ENCODE peak calls at places on chromosomes 7 and 10, in ten cellular contexts. U, P, J, E, K, W, S, M, N and B are unnamed samples. For H3K36me3, the result is how much of the 10 kb centered on the place peaks cover.

GRCh38 chr7:34057136-34057535 is 151.8 kb downstream of the BMPER start:
- DNase-seq in K (no peak), S (no peak), J (no peak), M (no peak), W (no peak), E (no peak), U (no peak), P (no peak), N (no peak), B (no peak)

GRCh38 chr7:17144313-17144712 is 154.1 kb upstream of the AHR start:
- DNase-seq in U (no peak), S (no peak), N (no peak), E (no peak), K (peak), J (no peak), W (no peak), M (no peak), P (peak), B (no peak)

GRCh38 chr7:46658281-46658680 is 737.2 kb upstream of the IGFBP3 start:
- DNase-seq in K (no peak), N (no peak), E (no peak), P (no peak), J (no peak), W (no peak), M (no peak), S (no peak), U (no peak), B (no peak)

GRCh38 chr10:63414481-63415260 is 51.1 kb downstream of the JMJD1C start:
- DNase-seq in K (no peak), U (no peak), S (no peak), E (no peak), W (no peak), N (no peak), M (no peak), P (peak), J (no peak), B (no peak)

GRCh38 chr7:99232082-99232770 is 24.3 kb upstream of the KPNA7 start:
- DNase-seq in M (no peak), U (no peak), K (no peak), W (no peak), E (no peak), N (no peak), S (no peak), P (no peak), J (no peak), B (no peak)

GRCh38 chr10:116753759-116754158 is 11.4 kb upstream of the HSPA12A start:
- DNase-seq in W (no peak), E (no peak), U (no peak), N (no peak), P (peak), J (no peak), S (no peak), K (peak), M (no peak), B (no peak)

GRCh38 chr10:110081914-110082313 is 74.1 kb downstream of the ADD3 start:
- DNase-seq in J (peak), E (no peak), N (no peak), W (no peak), S (no peak), P (no peak), K (peak), M (no peak), U (no peak), B (no peak)

GRCh38 chr7:117110480-117111315 is 157.4 kb downstream of the ST7 start:
- DNase-seq in U (no peak), K (no peak), P (no peak), W (peak), J (no peak), S (peak), N (no peak), E (no peak), M (peak), B (no peak)

GRCh38 chr10:131933016-131933694 is 32.3 kb downstream of the PPP2R2D start:
- DNase-seq in S (no peak), M (peak), P (no peak), K (no peak), U (no peak), W (no peak), E (no peak), J (no peak), N (no peak), B (no peak)

GRCh38 chr10:31816318-31816717 is 112.3 kb downstream of the ARHGAP12 start:
- DNase-seq in P (peak), J (no peak), W (no peak), N (no peak), U (no peak), E (no peak), M (no peak), K (peak), S (no peak), B (no peak)

GRCh38 chr10:29895436-29895835 is 163.9 kb downstream of the JCAD start:
- DNase-seq in P (peak), U (no peak), S (peak), E (peak), N (peak), W (no peak), M (peak), K (peak), J (peak), B (peak)

GRCh38 chr10:76717141-76717540 is 920.5 kb downstream of the KCNMA1 start:
- DNase-seq in P (peak), W (no peak), U (no peak), M (no peak), E (no peak), S (no peak), N (no peak), K (peak), J (no peak), B (no peak)

GRCh38 chr10:110739811-110740271 is 95.7 kb downstream of the RBM20 start:
- DNase-seq in S (no peak), K (no peak), U (no peak), E (no peak), M (no peak), N (no peak), J (no peak), P (no peak), W (no peak), B (no peak)

GRCh38 chr10:70784476-70784875 is 701 bp downstream of the TBATA start:
- DNase-seq in J (no peak), P (peak), E (no peak), W (no peak), N (no peak), M (no peak), U (no peak), K (peak), S (peak), B (no peak)

GRCh38 chr10:70927221-70927943 is 39.0 kb upstream of the PCBD1 start:
- DNase-seq in W (no peak), M (no peak), S (peak), K (peak), E (no peak), P (peak), U (no peak), J (no peak), N (no peak), B (no peak)

GRCh38 chr10:116627386-116627933 is 6.7 kb downstream of the PNLIPRP2 start:
- DNase-seq in P (no peak), W (no peak), U (no peak), M (peak), E (peak), N (no peak), J (peak), K (peak), S (peak), B (no peak)

GRCh38 chr10:78250313-78251040 is 216.8 kb downstream of the RPS24 start:
- DNase-seq in J (peak), E (no peak), W (no peak), M (peak), K (no peak), S (no peak), U (no peak), N (no peak), P (no peak), B (no peak)

GRCh38 chr10:121838931-121839330 is 88.9 kb downstream of the ATE1 start:
- DNase-seq in K (no peak), W (no peak), S (no peak), U (no peak), N (no peak), P (no peak), M (no peak), J (no peak), E (no peak), B (no peak)

GRCh38 chr10:23412223-23412622 is 26.7 kb upstream of the OTUD1 start:
- DNase-seq in N (no peak), P (peak), M (no peak), K (peak), S (no peak), W (peak), E (no peak), U (no peak), J (no peak), B (no peak)

GRCh38 chr10:46297406-46298204 is 10.8 kb downstream of the ANTXRL start:
- DNase-seq in E (no peak), K (no peak), W (no peak), M (no peak), S (no peak), N (no peak), U (peak), J (no peak), P (no peak), B (no peak)

GRCh38 chr10:29120216-29120615 is 168.7 kb upstream of the LYZL1 start:
- DNase-seq in W (no peak), J (no peak), S (no peak), E (no peak), U (no peak), M (no peak), N (no peak), P (peak), K (peak), B (no peak)

GRCh38 chr7:27092753-27093097 is 3.1 kb downstream of the HOXA1 start:
- DNase-seq in M (no peak), S (no peak), P (no peak), E (no peak), J (no peak), U (no peak), N (no peak), K (no peak), W (no peak), B (no peak)

GRCh38 chr7:37916017-37916672 is 472 bp downstream of the SFRP4 start:
- DNase-seq in J (peak), E (peak), S (peak), P (no peak), W (peak), M (peak), K (peak), U (no peak), N (no peak), B (peak)

GRCh38 chr7:114921636-114922150 is at the start of gene MDFIC:
- DNase-seq in U (no peak), S (peak), N (no peak), J (peak), E (peak), W (no peak), P (no peak), K (peak), M (peak), B (peak)

GRCh38 chr7:143391462-143392404 is 10.6 kb downstream of the ZYX start:
- DNase-seq in W (no peak), E (no peak), P (peak), S (no peak), M (peak), J (peak), N (no peak), K (peak), U (no peak), B (peak)

GRCh38 chr7:152313879-152314604 is 121.8 kb downstream of the KMT2C start:
- DNase-seq in E (peak), W (no peak), K (peak), N (no peak), U (no peak), M (peak), J (peak), P (peak), S (peak), B (no peak)

GRCh38 chr7:152307902-152308301 is 127.9 kb downstream of the KMT2C start:
- DNase-seq in K (no peak), M (no peak), J (no peak), W (no peak), P (no peak), U (no peak), N (no peak), S (no peak), E (no peak), B (no peak)

GRCh38 chr7:152313217-152313616 is 122.6 kb downstream of the KMT2C start:
- DNase-seq in S (no peak), K (no peak), M (no peak), N (no peak), J (no peak), P (no peak), E (no peak), U (no peak), W (no peak), B (no peak)

GRCh38 chr7:152315845-152316244 is 120.0 kb downstream of the KMT2C start:
- DNase-seq in M (no peak), J (no peak), K (no peak), E (no peak), S (no peak), W (no peak), P (no peak), N (no peak), U (no peak), B (no peak)

DNA sequence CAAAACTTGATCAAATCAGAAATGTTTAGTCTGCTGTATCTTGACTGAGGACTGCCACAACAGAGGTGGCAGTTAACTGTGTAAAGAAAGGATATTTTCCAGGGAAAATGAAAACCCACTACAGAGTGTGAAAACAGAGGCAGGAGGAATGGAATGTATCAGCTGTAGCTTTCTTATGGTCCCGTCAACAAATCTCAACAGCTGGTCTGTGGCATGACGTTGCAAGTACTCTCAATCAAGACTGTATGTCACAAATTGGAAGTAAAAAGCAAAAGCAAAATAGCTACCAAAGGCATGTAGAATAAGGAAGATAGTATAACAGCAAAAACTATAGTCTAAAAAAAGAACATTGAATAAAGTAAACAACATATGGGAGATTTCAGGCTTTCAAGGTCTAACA is 123.5 kb downstream of the KMT2C start:
- DNase-seq in S (no peak), N (no peak), U (no peak), K (peak), W (no peak), J (peak), E (no peak), P (peak), M (no peak), B (no peak)
- H3K36me3 ChIP-seq in S (under half), N (under half), U (under half), K (under half), W (under half), J (under half), E (under half), P (under half), M (under half), B (under half)

DNA sequence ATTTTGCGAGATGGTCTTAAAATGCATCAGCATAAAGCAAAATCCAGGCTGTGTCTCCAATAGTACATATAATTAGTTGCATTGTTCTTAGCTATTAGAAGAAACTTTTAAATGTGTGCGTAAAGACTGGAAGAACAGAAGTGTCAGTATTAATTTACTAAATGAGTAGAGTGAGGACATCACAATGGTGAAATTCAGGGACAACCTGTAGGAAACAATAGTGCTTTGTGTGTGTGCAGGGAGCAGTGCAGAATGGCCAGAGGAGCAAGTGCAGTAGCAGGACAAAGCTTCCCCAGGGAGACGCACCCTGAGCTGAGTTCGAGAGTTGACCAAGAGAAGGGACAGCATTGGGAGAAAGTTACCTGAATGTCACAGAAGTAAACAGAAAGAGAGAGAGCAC is 13.7 kb downstream of the ITGB8 start:
- DNase-seq in P (no peak), M (no peak), E (no peak), N (no peak), J (no peak), S (no peak), W (no peak), K (no peak), U (no peak), B (no peak)
- H3K36me3 ChIP-seq in P (under half), M (under half), E (under half), N (under half), J (under half), S (under half), W (under half), K (under half), U (under half), B (under half)

GRCh38 chr7:144728556-144728955 is 107.3 kb downstream of the TPK1 start:
- DNase-seq in S (no peak), P (no peak), M (no peak), W (no peak), K (peak), U (no peak), N (no peak), E (no peak), J (no peak), B (no peak)
- H3K36me3 ChIP-seq in S (under half), P (under half), M (under half), W (under half), K (under half), U (under half), N (under half), E (under half), J (under half), B (under half)

DNA sequence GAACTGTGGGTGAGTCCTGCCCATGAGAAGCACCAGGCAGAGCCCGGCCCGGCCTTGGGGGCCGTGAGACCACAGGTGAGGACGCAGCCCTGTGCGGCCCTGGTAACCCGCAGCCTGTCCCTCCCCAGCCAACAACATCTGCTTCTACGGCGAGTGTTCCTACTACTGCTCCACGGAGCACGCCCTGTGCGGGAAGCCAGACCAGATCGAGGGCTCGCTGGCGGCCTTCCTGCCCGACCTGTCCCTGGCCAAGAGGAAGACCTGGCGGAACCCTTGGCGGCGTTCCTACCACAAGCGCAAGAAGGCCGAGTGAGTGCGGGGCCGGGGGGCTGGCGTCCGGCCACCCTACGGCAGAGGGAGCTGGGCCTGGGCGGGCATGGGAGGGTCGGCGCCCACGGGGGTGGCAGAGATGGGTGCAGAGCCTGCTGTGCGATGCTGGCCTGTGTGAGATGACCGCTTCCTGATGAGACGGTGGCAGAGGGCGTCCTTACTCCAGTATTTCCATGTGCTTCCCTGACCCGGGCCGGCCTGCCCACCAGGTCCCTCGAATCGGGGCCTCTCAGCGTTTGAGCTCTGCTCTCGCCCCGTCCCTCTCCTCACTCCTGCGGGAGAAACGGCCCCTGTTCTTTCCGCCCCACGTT is 34.1 kb upstream of the FOXL3 start:
- DNase-seq in S (no peak), N (no peak), U (no peak), W (no peak), K (no peak), E (no peak), P (no peak), M (no peak), J (no peak), B (no peak)
- H3K36me3 ChIP-seq in S (under half), N (half or more), U (under half), W (under half), K (under half), E (under half), P (half or more), M (under half), J (under half), B (under half)